ENCODE peak calls at places on chromosome 20, in eight cellular contexts. Z is testis; X is EH; E is EL; R is H7; T is neural crest cell; L is activated CD4-positive, alpha-beta T cell treated with anti-CD3 and anti-CD28 coated beads for 24 hours; F is SHP77. C is an unnamed sample.
A peak's percentile ranks its signal among the peaks of the same experiment; 100 is the strongest.

GRCh38 chr20:45496166-45496565 is 19.3 kb downstream of the SPINT3 start:
- DNase-seq in Z (no peak), X (no peak), E (no peak), R (no peak), T (no peak), L (no peak), F (no peak), C (no peak)

GRCh38 chr20:43803276-43803675 is 76.5 kb upstream of the GTSF1L start:
- DNase-seq in Z (no peak), X (no peak), E (no peak), R (no peak), T (no peak), L (no peak), F (no peak), C (no peak)

GRCh38 chr20:48259456-48259855 is 474.2 kb upstream of the SULF2 start:
- DNase-seq in Z (no peak), X (no peak), E (no peak), R (no peak), T (no peak), L (no peak), F (no peak), C (no peak)

GRCh38 chr20:43988867-43989266 is 74.2 kb downstream of the TOX2 start:
- DNase-seq in Z (no peak), X (peak; percentile 71), E (peak; percentile 40), R (no peak), T (no peak), L (no peak), F (no peak), C (no peak)

GRCh38 chr20:13017883-13018535 is 9.2 kb downstream of the SPTLC3 start:
- DNase-seq in Z (no peak), X (no peak), E (no peak), R (no peak), T (no peak), L (no peak), F (no peak), C (no peak)

GRCh38 chr20:49846206-49846807 is 33.7 kb downstream of the SLC9A8 start:
- DNase-seq in Z (peak; percentile 78), X (peak; percentile 67), E (peak; percentile 62), R (peak; percentile 60), T (peak; percentile 53), L (peak; percentile 9), F (peak; percentile 53), C (peak; percentile 47)

GRCh38 chr20:9458075-9458818 is 56.1 kb upstream of the LAMP5 start:
- DNase-seq in Z (no peak), X (peak; percentile 54), E (peak; percentile 35), R (peak; percentile 12), T (no peak), L (no peak), F (peak; percentile 13), C (no peak)

GRCh38 chr20:2695206-2695983 is 2.8 kb downstream of the EBF4 start:
- DNase-seq in Z (peak; percentile 7), X (no peak), E (no peak), R (peak; percentile 35), T (no peak), L (no peak), F (no peak), C (no peak)

GRCh38 chr20:61558726-61559125 is 306.7 kb downstream of the CDH4 start:
- DNase-seq in Z (no peak), X (peak; percentile 52), E (peak; percentile 42), R (peak; percentile 72), T (no peak), L (no peak), F (no peak), C (no peak)

GRCh38 chr20:62749851-62750445 is 41.3 kb downstream of the NTSR1 start:
- DNase-seq in Z (no peak), X (no peak), E (no peak), R (no peak), T (no peak), L (no peak), F (no peak), C (no peak)

GRCh38 chr20:19962958-19963357 is 54.2 kb upstream of the NAA20 start:
- DNase-seq in Z (no peak), X (no peak), E (no peak), R (no peak), T (no peak), L (no peak), F (no peak), C (no peak)

GRCh38 chr20:35669681-35670080 is 5.0 kb upstream of the CPNE1 start:
- DNase-seq in Z (no peak), X (no peak), E (no peak), R (no peak), T (no peak), L (no peak), F (no peak), C (no peak)

GRCh38 chr20:32964575-32964974 is 39.7 kb downstream of the SUN5 start:
- DNase-seq in Z (no peak), X (no peak), E (no peak), R (peak; percentile 2), T (no peak), L (no peak), F (no peak), C (no peak)

GRCh38 chr20:50215917-50216316 is 25.3 kb downstream of the CEBPB start:
- DNase-seq in Z (no peak), X (no peak), E (no peak), R (peak; percentile 63), T (no peak), L (no peak), F (no peak), C (no peak)

GRCh38 chr20:64065973-64066341 is 3.0 kb downstream of the TCEA2 start:
- DNase-seq in Z (no peak), X (peak; percentile 88), E (peak; percentile 93), R (peak; percentile 87), T (no peak), L (peak; percentile 40), F (no peak), C (peak; percentile 68)

GRCh38 chr20:24340933-24341332 is 128.5 kb upstream of the SYNDIG1 start:
- DNase-seq in Z (no peak), X (no peak), E (no peak), R (no peak), T (no peak), L (no peak), F (no peak), C (no peak)

GRCh38 chr20:17952692-17953684 is 15.6 kb downstream of the SNX5 start:
- DNase-seq in Z (no peak), X (no peak), E (no peak), R (no peak), T (no peak), L (no peak), F (no peak), C (no peak)

GRCh38 chr20:51350941-51351631 is 191.4 kb downstream of the NFATC2 start:
- DNase-seq in Z (no peak), X (peak; percentile 94), E (peak; percentile 83), R (no peak), T (no peak), L (no peak), F (no peak), C (no peak)

GRCh38 chr20:36308986-36309385 is 2.8 kb downstream of the DLGAP4 start:
- DNase-seq in Z (no peak), X (no peak), E (no peak), R (peak; percentile 64), T (no peak), L (no peak), F (no peak), C (no peak)

GRCh38 chr20:58665606-58666005 is 14.5 kb downstream of the STX16 start:
- DNase-seq in Z (no peak), X (no peak), E (no peak), R (no peak), T (no peak), L (no peak), F (peak; percentile 95), C (no peak)

GRCh38 chr20:19960745-19961144 is 56.4 kb upstream of the NAA20 start:
- DNase-seq in Z (no peak), X (no peak), E (no peak), R (no peak), T (no peak), L (no peak), F (no peak), C (no peak)

GRCh38 chr20:17635846-17636245 is 46.2 kb downstream of the RRBP1 start:
- DNase-seq in Z (peak; percentile 72), X (peak; percentile 20), E (no peak), R (no peak), T (peak; percentile 30), L (no peak), F (no peak), C (no peak)

GRCh38 chr20:62946918-62947317 is 5.6 kb upstream of the SLC17A9 start:
- DNase-seq in Z (peak; percentile 67), X (no peak), E (no peak), R (no peak), T (no peak), L (no peak), F (no peak), C (no peak)

GRCh38 chr20:35284267-35284991 is at the start of gene EIF6:
- DNase-seq in Z (peak; percentile 93), X (peak; percentile 90), E (peak; percentile 92), R (peak; percentile 98), T (peak; percentile 87), L (peak; percentile 71), F (peak; percentile 88), C (peak; percentile 29)

GRCh38 chr20:40931348-40932044 is 97.1 kb upstream of the TOP1 start:
- DNase-seq in Z (no peak), X (no peak), E (no peak), R (no peak), T (no peak), L (no peak), F (no peak), C (no peak)

GRCh38 chr20:59784365-59785117 is 148.9 kb downstream of the SYCP2 start:
- DNase-seq in Z (no peak), X (no peak), E (no peak), R (peak; percentile 15), T (no peak), L (no peak), F (no peak), C (no peak)

C was measured in T-cell.